ENCODE peak calls at places on chromosome 21, in seven cellular contexts. A is NCI-H1930; X is HuH-7; F is central memory CD4-positive, alpha-beta T cell; N is CD8-positive, alpha-beta memory T cell; T is CD8-positive, alpha-beta T cell; L is stimulated activated CD8-positive, alpha-beta memory T cell treated with anti-CD3 and anti-CD28 coated beads, Interleukin-12 subunit alpha, Interleukin-12 subunit beta, amount 100 ng/mL, for 1 hour. I is an unnamed sample.

GRCh38 chr21:45603481-45603880 is 40.0 kb upstream of the PCBP3 start:
- DNase-seq in A (no peak), X (no peak), F (no peak), N (no peak), T (no peak), L (no peak), I (no peak)

GRCh38 chr21:42997053-42997452 is 22.7 kb downstream of the PKNOX1 start:
- DNase-seq in A (no peak), X (no peak), F (no peak), N (no peak), T (no peak), L (no peak), I (peak)

GRCh38 chr21:29656504-29657227 is 283.1 kb downstream of the GRIK1 start:
- DNase-seq in A (no peak), X (no peak), F (no peak), N (no peak), T (no peak), L (no peak), I (no peak)

GRCh38 chr21:41762236-41762635 is 4.6 kb downstream of the RIPK4 start:
- DNase-seq in A (no peak), X (no peak), F (no peak), N (no peak), T (no peak), L (no peak), I (no peak)

GRCh38 chr21:40783404-40783803 is 63.6 kb downstream of the DSCAM start:
- DNase-seq in A (no peak), X (no peak), F (no peak), N (no peak), T (no peak), L (no peak), I (no peak)

GRCh38 chr21:31781737-31782136 is 49.8 kb upstream of the SCAF4 start:
- DNase-seq in A (no peak), X (no peak), F (no peak), N (no peak), T (no peak), L (no peak), I (peak)

GRCh38 chr21:44703731-44704635 is 7.0 kb downstream of the KRTAP10-12 start:
- DNase-seq in A (no peak), X (no peak), F (no peak), N (peak), T (no peak), L (no peak), I (no peak)

GRCh38 chr21:41428311-41428710 is 2.3 kb downstream of the MX1 start:
- DNase-seq in A (no peak), X (no peak), F (no peak), N (no peak), T (no peak), L (no peak), I (no peak)

GRCh38 chr21:46610018-46610701 is 5.3 kb upstream of the S100B start:
- DNase-seq in A (no peak), X (no peak), F (no peak), N (no peak), T (no peak), L (no peak), I (no peak)

GRCh38 chr21:41283211-41283818 is 33.3 kb upstream of the FAM3B start:
- DNase-seq in A (peak), X (peak), F (peak), N (peak), T (peak), L (peak), I (peak)

GRCh38 chr21:45280969-45281368 is 6.7 kb downstream of the POFUT2 start:
- DNase-seq in A (no peak), X (no peak), F (no peak), N (no peak), T (no peak), L (no peak), I (no peak)

GRCh38 chr21:42113926-42114409 is 42.9 kb downstream of the UMODL1 start:
- DNase-seq in A (no peak), X (peak), F (no peak), N (no peak), T (no peak), L (no peak), I (no peak)

GRCh38 chr21:42644223-42645208 is 8.9 kb upstream of the PDE9A start:
- DNase-seq in A (no peak), X (no peak), F (no peak), N (peak), T (no peak), L (no peak), I (no peak)